ENCODE peak calls at places on chromosome 5, in ten cellular contexts. One of them, this sample, is unnamed.

GRCh38 chr5:133565993-133566392 is 46.3 kb downstream of the FSTL4 start:
- DNase-seq in cardiac fibroblast: peak
- DNase-seq in stimulated activated CD4-positive, alpha-beta T cell treated with anti-CD3 and anti-CD28 coated beads, Interleukin-4, amount 100 ng/mL, for 48 hours: no peak
- DNase-seq in activated CD4-positive, alpha-beta T cell treated with anti-CD3 and anti-CD28 coated beads, Interleukin-2, amount 50 U/mL, for 1 hour: peak
- DNase-seq in suprapubic skin: no peak
- DNase-seq in BJ: no peak
- DNase-seq in NCI-H226: no peak
- DNase-seq in NCI-H1694: no peak
- DNase-seq in choroid plexus epithelial cell: peak
- DNase-seq in effector memory CD4-positive, alpha-beta T cell: no peak
- DNase-seq in this sample: no peak

GRCh38 chr5:176742246-176743105 is 67.9 kb upstream of the UNC5A start:
- DNase-seq in activated CD4-positive, alpha-beta T cell treated with anti-CD3 and anti-CD28 coated beads, Interleukin-2, amount 50 U/mL, for 1 hour: no peak
- DNase-seq in cardiac fibroblast: no peak
- DNase-seq in suprapubic skin: peak
- DNase-seq in effector memory CD4-positive, alpha-beta T cell: no peak
- DNase-seq in NCI-H226: no peak
- DNase-seq in BJ: no peak
- DNase-seq in stimulated activated CD4-positive, alpha-beta T cell treated with anti-CD3 and anti-CD28 coated beads, Interleukin-4, amount 100 ng/mL, for 48 hours: no peak
- DNase-seq in NCI-H1694: no peak
- DNase-seq in choroid plexus epithelial cell: no peak
- DNase-seq in this sample: peak

GRCh38 chr5:9423611-9424010 is 122.3 kb downstream of the SEMA5A start:
- DNase-seq in NCI-H226: no peak
- DNase-seq in stimulated activated CD4-positive, alpha-beta T cell treated with anti-CD3 and anti-CD28 coated beads, Interleukin-4, amount 100 ng/mL, for 48 hours: no peak
- DNase-seq in activated CD4-positive, alpha-beta T cell treated with anti-CD3 and anti-CD28 coated beads, Interleukin-2, amount 50 U/mL, for 1 hour: no peak
- DNase-seq in NCI-H1694: no peak
- DNase-seq in BJ: no peak
- DNase-seq in effector memory CD4-positive, alpha-beta T cell: no peak
- DNase-seq in suprapubic skin: no peak
- DNase-seq in choroid plexus epithelial cell: peak
- DNase-seq in cardiac fibroblast: peak
- DNase-seq in this sample: no peak

GRCh38 chr5:159330131-159330530 is at the start of gene IL12B:
- DNase-seq in cardiac fibroblast: peak
- DNase-seq in choroid plexus epithelial cell: no peak
- DNase-seq in NCI-H1694: no peak
- DNase-seq in NCI-H226: peak
- DNase-seq in suprapubic skin: no peak
- DNase-seq in stimulated activated CD4-positive, alpha-beta T cell treated with anti-CD3 and anti-CD28 coated beads, Interleukin-4, amount 100 ng/mL, for 48 hours: no peak
- DNase-seq in BJ: no peak
- DNase-seq in effector memory CD4-positive, alpha-beta T cell: no peak
- DNase-seq in activated CD4-positive, alpha-beta T cell treated with anti-CD3 and anti-CD28 coated beads, Interleukin-2, amount 50 U/mL, for 1 hour: no peak
- DNase-seq in this sample: no peak

GRCh38 chr5:100900142-100900795 is 2.8 kb downstream of the ST8SIA4 start:
- DNase-seq in stimulated activated CD4-positive, alpha-beta T cell treated with anti-CD3 and anti-CD28 coated beads, Interleukin-4, amount 100 ng/mL, for 48 hours: no peak
- DNase-seq in NCI-H226: peak
- DNase-seq in cardiac fibroblast: peak
- DNase-seq in choroid plexus epithelial cell: peak
- DNase-seq in suprapubic skin: peak
- DNase-seq in BJ: no peak
- DNase-seq in effector memory CD4-positive, alpha-beta T cell: no peak
- DNase-seq in NCI-H1694: peak
- DNase-seq in activated CD4-positive, alpha-beta T cell treated with anti-CD3 and anti-CD28 coated beads, Interleukin-2, amount 50 U/mL, for 1 hour: peak
- DNase-seq in this sample: peak

GRCh38 chr5:131303537-131303936 is 39.7 kb downstream of the CDC42SE2 start:
- DNase-seq in activated CD4-positive, alpha-beta T cell treated with anti-CD3 and anti-CD28 coated beads, Interleukin-2, amount 50 U/mL, for 1 hour: no peak
- DNase-seq in NCI-H1694: no peak
- DNase-seq in BJ: no peak
- DNase-seq in effector memory CD4-positive, alpha-beta T cell: no peak
- DNase-seq in suprapubic skin: no peak
- DNase-seq in choroid plexus epithelial cell: peak
- DNase-seq in NCI-H226: peak
- DNase-seq in cardiac fibroblast: peak
- DNase-seq in stimulated activated CD4-positive, alpha-beta T cell treated with anti-CD3 and anti-CD28 coated beads, Interleukin-4, amount 100 ng/mL, for 48 hours: no peak
- DNase-seq in this sample: no peak

GRCh38 chr5:149117970-149118369 is 23.3 kb upstream of the ABLIM3 start:
- DNase-seq in suprapubic skin: no peak
- DNase-seq in BJ: no peak
- DNase-seq in stimulated activated CD4-positive, alpha-beta T cell treated with anti-CD3 and anti-CD28 coated beads, Interleukin-4, amount 100 ng/mL, for 48 hours: no peak
- DNase-seq in cardiac fibroblast: no peak
- DNase-seq in NCI-H226: no peak
- DNase-seq in choroid plexus epithelial cell: no peak
- DNase-seq in effector memory CD4-positive, alpha-beta T cell: no peak
- DNase-seq in NCI-H1694: no peak
- DNase-seq in activated CD4-positive, alpha-beta T cell treated with anti-CD3 and anti-CD28 coated beads, Interleukin-2, amount 50 U/mL, for 1 hour: no peak
- DNase-seq in this sample: no peak

GRCh38 chr5:96220610-96221390 is 212.2 kb downstream of the PCSK1 start:
- DNase-seq in choroid plexus epithelial cell: peak
- DNase-seq in stimulated activated CD4-positive, alpha-beta T cell treated with anti-CD3 and anti-CD28 coated beads, Interleukin-4, amount 100 ng/mL, for 48 hours: peak
- DNase-seq in activated CD4-positive, alpha-beta T cell treated with anti-CD3 and anti-CD28 coated beads, Interleukin-2, amount 50 U/mL, for 1 hour: no peak
- DNase-seq in BJ: no peak
- DNase-seq in suprapubic skin: no peak
- DNase-seq in cardiac fibroblast: peak
- DNase-seq in effector memory CD4-positive, alpha-beta T cell: no peak
- DNase-seq in NCI-H226: peak
- DNase-seq in NCI-H1694: no peak
- DNase-seq in this sample: no peak

GRCh38 chr5:147512640-147513334 is 2.9 kb upstream of the DPYSL3 start:
- DNase-seq in cardiac fibroblast: no peak
- DNase-seq in BJ: no peak
- DNase-seq in NCI-H1694: no peak
- DNase-seq in choroid plexus epithelial cell: no peak
- DNase-seq in stimulated activated CD4-positive, alpha-beta T cell treated with anti-CD3 and anti-CD28 coated beads, Interleukin-4, amount 100 ng/mL, for 48 hours: no peak
- DNase-seq in NCI-H226: no peak
- DNase-seq in effector memory CD4-positive, alpha-beta T cell: no peak
- DNase-seq in activated CD4-positive, alpha-beta T cell treated with anti-CD3 and anti-CD28 coated beads, Interleukin-2, amount 50 U/mL, for 1 hour: no peak
- DNase-seq in suprapubic skin: no peak
- DNase-seq in this sample: no peak

GRCh38 chr5:139248826-139249453 is 44.6 kb upstream of the MATR3 start:
- DNase-seq in NCI-H226: no peak
- DNase-seq in choroid plexus epithelial cell: no peak
- DNase-seq in stimulated activated CD4-positive, alpha-beta T cell treated with anti-CD3 and anti-CD28 coated beads, Interleukin-4, amount 100 ng/mL, for 48 hours: no peak
- DNase-seq in NCI-H1694: no peak
- DNase-seq in effector memory CD4-positive, alpha-beta T cell: no peak
- DNase-seq in suprapubic skin: no peak
- DNase-seq in activated CD4-positive, alpha-beta T cell treated with anti-CD3 and anti-CD28 coated beads, Interleukin-2, amount 50 U/mL, for 1 hour: no peak
- DNase-seq in cardiac fibroblast: no peak
- DNase-seq in BJ: no peak
- DNase-seq in this sample: no peak

GRCh38 chr5:177189416-177189815 is 55.8 kb downstream of the NSD1 start:
- DNase-seq in BJ: peak
- DNase-seq in cardiac fibroblast: peak
- DNase-seq in suprapubic skin: no peak
- DNase-seq in NCI-H1694: no peak
- DNase-seq in stimulated activated CD4-positive, alpha-beta T cell treated with anti-CD3 and anti-CD28 coated beads, Interleukin-4, amount 100 ng/mL, for 48 hours: no peak
- DNase-seq in activated CD4-positive, alpha-beta T cell treated with anti-CD3 and anti-CD28 coated beads, Interleukin-2, amount 50 U/mL, for 1 hour: no peak
- DNase-seq in NCI-H226: peak
- DNase-seq in choroid plexus epithelial cell: peak
- DNase-seq in effector memory CD4-positive, alpha-beta T cell: no peak
- DNase-seq in this sample: no peak

GRCh38 chr5:52997424-52997823 is 8.3 kb downstream of the ITGA2 start:
- DNase-seq in suprapubic skin: no peak
- DNase-seq in effector memory CD4-positive, alpha-beta T cell: no peak
- DNase-seq in choroid plexus epithelial cell: peak
- DNase-seq in stimulated activated CD4-positive, alpha-beta T cell treated with anti-CD3 and anti-CD28 coated beads, Interleukin-4, amount 100 ng/mL, for 48 hours: no peak
- DNase-seq in NCI-H226: no peak
- DNase-seq in activated CD4-positive, alpha-beta T cell treated with anti-CD3 and anti-CD28 coated beads, Interleukin-2, amount 50 U/mL, for 1 hour: no peak
- DNase-seq in NCI-H1694: no peak
- DNase-seq in cardiac fibroblast: no peak
- DNase-seq in BJ: no peak
- DNase-seq in this sample: peak

GRCh38 chr5:86684222-86684621 is 66.5 kb downstream of the COX7C start:
- DNase-seq in NCI-H226: no peak
- DNase-seq in NCI-H1694: no peak
- DNase-seq in activated CD4-positive, alpha-beta T cell treated with anti-CD3 and anti-CD28 coated beads, Interleukin-2, amount 50 U/mL, for 1 hour: no peak
- DNase-seq in effector memory CD4-positive, alpha-beta T cell: no peak
- DNase-seq in stimulated activated CD4-positive, alpha-beta T cell treated with anti-CD3 and anti-CD28 coated beads, Interleukin-4, amount 100 ng/mL, for 48 hours: no peak
- DNase-seq in suprapubic skin: no peak
- DNase-seq in choroid plexus epithelial cell: peak
- DNase-seq in cardiac fibroblast: peak
- DNase-seq in BJ: no peak
- DNase-seq in this sample: no peak

GRCh38 chr5:74272019-74272775 is 368.3 kb downstream of the ENC1 start:
- DNase-seq in activated CD4-positive, alpha-beta T cell treated with anti-CD3 and anti-CD28 coated beads, Interleukin-2, amount 50 U/mL, for 1 hour: no peak
- DNase-seq in NCI-H1694: no peak
- DNase-seq in choroid plexus epithelial cell: peak
- DNase-seq in cardiac fibroblast: peak
- DNase-seq in effector memory CD4-positive, alpha-beta T cell: no peak
- DNase-seq in NCI-H226: peak
- DNase-seq in stimulated activated CD4-positive, alpha-beta T cell treated with anti-CD3 and anti-CD28 coated beads, Interleukin-4, amount 100 ng/mL, for 48 hours: no peak
- DNase-seq in BJ: no peak
- DNase-seq in suprapubic skin: no peak
- DNase-seq in this sample: no peak

GRCh38 chr5:83608122-83608521 is 112.5 kb downstream of the HAPLN1 start:
- DNase-seq in choroid plexus epithelial cell: peak
- DNase-seq in effector memory CD4-positive, alpha-beta T cell: no peak
- DNase-seq in cardiac fibroblast: peak
- DNase-seq in NCI-H1694: no peak
- DNase-seq in suprapubic skin: no peak
- DNase-seq in stimulated activated CD4-positive, alpha-beta T cell treated with anti-CD3 and anti-CD28 coated beads, Interleukin-4, amount 100 ng/mL, for 48 hours: no peak
- DNase-seq in BJ: no peak
- DNase-seq in NCI-H226: no peak
- DNase-seq in activated CD4-positive, alpha-beta T cell treated with anti-CD3 and anti-CD28 coated beads, Interleukin-2, amount 50 U/mL, for 1 hour: no peak
- DNase-seq in this sample: peak

GRCh38 chr5:146425023-146425422 is 22.1 kb upstream of the TCERG1 start:
- DNase-seq in BJ: no peak
- DNase-seq in NCI-H226: no peak
- DNase-seq in effector memory CD4-positive, alpha-beta T cell: no peak
- DNase-seq in stimulated activated CD4-positive, alpha-beta T cell treated with anti-CD3 and anti-CD28 coated beads, Interleukin-4, amount 100 ng/mL, for 48 hours: no peak
- DNase-seq in NCI-H1694: no peak
- DNase-seq in choroid plexus epithelial cell: no peak
- DNase-seq in activated CD4-positive, alpha-beta T cell treated with anti-CD3 and anti-CD28 coated beads, Interleukin-2, amount 50 U/mL, for 1 hour: no peak
- DNase-seq in cardiac fibroblast: no peak
- DNase-seq in suprapubic skin: no peak
- DNase-seq in this sample: no peak

GRCh38 chr5:150138551-150139265 is 16.9 kb downstream of the PDGFRB start:
- DNase-seq in NCI-H226: peak
- DNase-seq in suprapubic skin: no peak
- DNase-seq in NCI-H1694: no peak
- DNase-seq in activated CD4-positive, alpha-beta T cell treated with anti-CD3 and anti-CD28 coated beads, Interleukin-2, amount 50 U/mL, for 1 hour: no peak
- DNase-seq in effector memory CD4-positive, alpha-beta T cell: no peak
- DNase-seq in cardiac fibroblast: peak
- DNase-seq in choroid plexus epithelial cell: peak
- DNase-seq in stimulated activated CD4-positive, alpha-beta T cell treated with anti-CD3 and anti-CD28 coated beads, Interleukin-4, amount 100 ng/mL, for 48 hours: no peak
- DNase-seq in BJ: peak
- DNase-seq in this sample: peak

GRCh38 chr5:67842806-67843205 is 372.8 kb upstream of the PIK3R1 start:
- DNase-seq in choroid plexus epithelial cell: peak
- DNase-seq in suprapubic skin: no peak
- DNase-seq in activated CD4-positive, alpha-beta T cell treated with anti-CD3 and anti-CD28 coated beads, Interleukin-2, amount 50 U/mL, for 1 hour: no peak
- DNase-seq in NCI-H226: no peak
- DNase-seq in BJ: no peak
- DNase-seq in NCI-H1694: no peak
- DNase-seq in effector memory CD4-positive, alpha-beta T cell: no peak
- DNase-seq in stimulated activated CD4-positive, alpha-beta T cell treated with anti-CD3 and anti-CD28 coated beads, Interleukin-4, amount 100 ng/mL, for 48 hours: no peak
- DNase-seq in cardiac fibroblast: peak
- DNase-seq in this sample: no peak

GRCh38 chr5:157068785-157069184 is 9.9 kb upstream of the HAVCR1 start:
- DNase-seq in suprapubic skin: no peak
- DNase-seq in NCI-H226: no peak
- DNase-seq in NCI-H1694: no peak
- DNase-seq in cardiac fibroblast: no peak
- DNase-seq in effector memory CD4-positive, alpha-beta T cell: no peak
- DNase-seq in activated CD4-positive, alpha-beta T cell treated with anti-CD3 and anti-CD28 coated beads, Interleukin-2, amount 50 U/mL, for 1 hour: no peak
- DNase-seq in BJ: no peak
- DNase-seq in stimulated activated CD4-positive, alpha-beta T cell treated with anti-CD3 and anti-CD28 coated beads, Interleukin-4, amount 100 ng/mL, for 48 hours: no peak
- DNase-seq in choroid plexus epithelial cell: no peak
- DNase-seq in this sample: no peak

GRCh38 chr5:78527054-78527884 is 121.3 kb downstream of the LHFPL2 start:
- DNase-seq in choroid plexus epithelial cell: peak
- DNase-seq in BJ: peak
- DNase-seq in NCI-H1694: no peak
- DNase-seq in stimulated activated CD4-positive, alpha-beta T cell treated with anti-CD3 and anti-CD28 coated beads, Interleukin-4, amount 100 ng/mL, for 48 hours: no peak
- DNase-seq in cardiac fibroblast: peak
- DNase-seq in NCI-H226: peak
- DNase-seq in suprapubic skin: peak
- DNase-seq in activated CD4-positive, alpha-beta T cell treated with anti-CD3 and anti-CD28 coated beads, Interleukin-2, amount 50 U/mL, for 1 hour: no peak
- DNase-seq in effector memory CD4-positive, alpha-beta T cell: no peak
- DNase-seq in this sample: no peak

GRCh38 chr5:446066-446725 is 3.2 kb downstream of the EXOC3 start:
- DNase-seq in choroid plexus epithelial cell: no peak
- DNase-seq in BJ: no peak
- DNase-seq in NCI-H226: no peak
- DNase-seq in effector memory CD4-positive, alpha-beta T cell: no peak
- DNase-seq in stimulated activated CD4-positive, alpha-beta T cell treated with anti-CD3 and anti-CD28 coated beads, Interleukin-4, amount 100 ng/mL, for 48 hours: no peak
- DNase-seq in activated CD4-positive, alpha-beta T cell treated with anti-CD3 and anti-CD28 coated beads, Interleukin-2, amount 50 U/mL, for 1 hour: no peak
- DNase-seq in suprapubic skin: peak
- DNase-seq in cardiac fibroblast: no peak
- DNase-seq in NCI-H1694: no peak
- DNase-seq in this sample: no peak

GRCh38 chr5:132065351-132065937 is 5.0 kb downstream of the IL3 start:
- DNase-seq in stimulated activated CD4-positive, alpha-beta T cell treated with anti-CD3 and anti-CD28 coated beads, Interleukin-4, amount 100 ng/mL, for 48 hours: no peak
- DNase-seq in NCI-H1694: peak
- DNase-seq in NCI-H226: peak
- DNase-seq in BJ: no peak
- DNase-seq in activated CD4-positive, alpha-beta T cell treated with anti-CD3 and anti-CD28 coated beads, Interleukin-2, amount 50 U/mL, for 1 hour: peak
- DNase-seq in cardiac fibroblast: peak
- DNase-seq in choroid plexus epithelial cell: peak
- DNase-seq in suprapubic skin: no peak
- DNase-seq in effector memory CD4-positive, alpha-beta T cell: peak
- DNase-seq in this sample: peak